ENCODE peak calls at places on chromosomes 1 and 21, in five cellular contexts. A is PC-3, R is heart right ventricle, V is BE2C, Z is IMR-90. F is an unnamed sample.

GRCh38 chr21:32812035-32812434 is 40.5 kb upstream of the PAXBP1 start:
- DNase-seq in A (no peak), V (no peak), R (peak; percentile 57), Z (peak; percentile 10), F (no peak)

GRCh38 chr1:206792939-206793607 is 20.8 kb upstream of the IL10 start:
- DNase-seq in A (no peak), R (no peak), V (no peak), Z (peak; percentile 45), F (no peak)

GRCh38 chr1:187001198-187001904 is 172.6 kb downstream of the PLA2G4A start:
- DNase-seq in Z (peak; percentile 91), R (no peak), V (no peak), A (peak; percentile 61), F (no peak)

GRCh38 chr21:30194701-30195299 is 21.1 kb downstream of the CLDN8 start:
- DNase-seq in V (peak; percentile 30), Z (no peak), A (peak; percentile 76), R (no peak), F (no peak)

GRCh38 chr21:40047993-40048730 is 180.9 kb downstream of the PCP4 start:
- DNase-seq in V (no peak), Z (no peak), R (no peak), A (no peak), F (peak; percentile 90)

GRCh38 chr1:32250893-32251716 is at the start of gene LCK:
- DNase-seq in Z (no peak), R (peak; percentile 20), V (no peak), A (no peak), F (no peak)

GRCh38 chr1:180165509-180166435 is 11.1 kb downstream of the QSOX1 start:
- DNase-seq in R (no peak), Z (no peak), A (no peak), V (peak; percentile 30), F (no peak)

GRCh38 chr1:159929155-159930051 is 4.1 kb upstream of the TAGLN2 start:
- DNase-seq in R (peak; percentile 26), A (no peak), Z (no peak), V (no peak), F (no peak)

GRCh38 chr1:163970699-163971098 is 588.3 kb upstream of the PBX1 start:
- DNase-seq in R (no peak), A (no peak), V (no peak), Z (no peak), F (no peak)

DNA sequence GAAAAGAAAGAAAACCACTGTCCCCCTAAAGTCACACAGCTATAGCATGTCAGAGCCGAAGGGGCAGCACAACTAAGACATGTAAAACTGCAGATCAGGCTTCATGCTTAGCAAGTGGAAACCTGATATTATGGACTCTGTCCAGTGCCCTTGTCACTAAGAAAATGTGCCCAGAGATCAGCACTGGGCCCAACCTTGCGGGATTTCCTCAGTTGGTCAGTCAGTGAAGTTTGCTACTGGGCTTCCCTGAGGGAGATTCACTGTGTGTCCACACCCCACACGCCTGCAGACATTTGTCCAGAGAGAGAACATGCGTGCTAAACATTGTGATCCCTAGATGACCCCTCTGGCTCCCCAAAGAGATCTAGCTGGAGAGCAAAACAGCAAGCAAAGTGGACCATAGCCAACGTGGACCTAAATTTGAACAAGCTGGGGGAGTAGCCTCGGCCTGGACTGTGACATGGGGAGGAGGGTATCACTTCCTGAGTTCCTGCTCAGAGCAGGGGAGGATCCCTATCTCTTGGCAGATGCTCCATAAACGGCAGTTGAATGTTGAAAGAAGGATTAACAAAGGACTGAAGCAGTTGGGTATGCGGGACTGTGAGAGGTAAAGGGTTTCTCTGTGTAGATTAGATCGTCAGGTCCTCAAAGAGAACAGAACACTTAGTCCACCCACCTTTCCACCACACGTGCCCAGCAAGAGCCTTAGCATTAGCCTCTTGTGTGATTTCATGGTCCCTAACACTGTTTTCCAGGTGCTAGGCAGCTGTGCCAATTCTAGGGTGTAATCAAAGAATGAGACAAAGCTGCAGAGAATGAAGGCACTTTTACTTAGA is 53.6 kb downstream of the GLUL start:
- DNase-seq in A (no peak), R (peak; percentile 15), Z (no peak), V (no peak), F (no peak)
- H3K4me3 ChIP-seq in A (no peak overlapping the region), R (no peak overlapping the region), Z (no peak overlapping the region), V (no peak overlapping the region), F (no peak overlapping the region)

DNA sequence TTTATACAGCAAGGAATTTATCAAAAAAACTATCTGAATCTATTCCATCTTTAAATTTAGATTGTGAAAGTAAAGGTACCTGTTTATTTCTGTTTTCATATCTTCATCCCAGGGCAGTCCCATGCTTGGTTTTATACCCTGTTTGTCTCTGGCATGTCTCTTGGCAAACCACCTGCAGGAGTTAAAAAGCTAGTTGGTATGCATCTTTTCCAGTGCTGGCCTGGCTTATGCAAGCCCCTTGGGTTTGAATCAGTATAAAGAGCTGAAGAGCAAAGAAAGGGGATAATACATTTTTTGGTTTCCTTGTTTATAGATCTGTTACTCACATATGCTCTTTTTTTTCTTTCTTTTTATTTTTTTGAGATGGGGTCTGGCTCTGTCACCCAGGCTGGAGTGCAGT is 37.8 kb downstream of the LRRC8C start:
- DNase-seq in Z (no peak), R (no peak), A (no peak), V (no peak), F (no peak)
- H3K4me1 ChIP-seq in Z (peaks cover 2% of the 10 kb centered on the region), R (peaks cover 20% of the 10 kb centered on the region), A (peaks cover 23% of the 10 kb centered on the region), V (no peaks in the 10 kb centered on the region), F (peaks cover 3% of the 10 kb centered on the region)

GRCh38 chr21:16193758-16194606 is 464.2 kb downstream of the USP25 start:
- DNase-seq in Z (peak; percentile 79), R (peak; percentile 48), A (peak; percentile 35), V (peak; percentile 19), F (peak; percentile 72)
- H3K4me3 ChIP-seq in Z (peak overlapping the region; percentile 26), R (peak overlapping the region; percentile 50), A (peak overlapping the region; percentile 48), V (no peak overlapping the region), F (peak overlapping the region; percentile 51)

GRCh38 chr1:37720231-37721130 is 28.2 kb downstream of the CDCA8 start:
- DNase-seq in Z (no peak), R (no peak), V (peak; percentile 20), A (no peak), F (no peak)

GRCh38 chr1:37717631-37718030 is 25.3 kb downstream of the CDCA8 start:
- DNase-seq in A (no peak), Z (no peak), R (no peak), V (no peak), F (no peak)

GRCh38 chr1:37719572-37720195 is 27.4 kb downstream of the CDCA8 start:
- DNase-seq in V (no peak), A (no peak), Z (peak; percentile 10), R (no peak), F (no peak)

GRCh38 chr1:37718181-37718900 is 26.0 kb downstream of the CDCA8 start:
- DNase-seq in R (no peak), A (no peak), Z (no peak), V (no peak), F (no peak)

DNA sequence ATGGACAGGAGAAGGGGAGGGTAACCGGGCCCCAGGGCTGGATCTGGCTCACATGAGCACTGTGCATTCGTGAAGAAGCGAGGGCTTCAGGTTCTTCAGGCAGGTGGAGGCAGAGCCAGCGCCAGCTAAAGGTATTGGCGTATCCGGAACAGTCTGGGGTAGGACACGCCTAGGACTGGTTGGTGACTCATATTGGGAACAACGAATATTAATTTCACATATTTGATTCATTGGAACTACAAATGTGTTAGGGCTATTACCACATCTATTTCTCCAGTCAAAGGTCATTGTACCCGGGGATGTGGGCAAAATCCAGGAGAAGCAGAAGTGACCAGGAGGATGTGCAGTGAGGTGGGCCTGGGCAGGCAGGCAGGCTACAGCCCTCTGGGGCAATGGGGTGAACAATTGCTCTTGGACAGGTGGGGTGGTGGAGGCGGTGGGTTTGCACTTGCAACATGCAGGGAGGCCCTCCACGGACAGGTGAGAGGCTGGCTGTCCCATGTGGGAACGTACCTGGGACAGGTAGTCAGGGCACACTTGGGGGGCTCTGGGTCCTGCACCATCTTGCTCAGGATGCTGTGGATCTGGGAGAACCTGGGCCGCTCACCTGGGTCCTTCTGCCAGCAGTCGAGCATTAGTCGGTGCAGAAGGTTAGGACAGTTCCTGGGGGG is 26.7 kb downstream of the CDCA8 start:
- DNase-seq in Z (no peak), V (no peak), A (peak; percentile 9), R (no peak), F (no peak)
- H3K4me1 ChIP-seq in Z (no peaks in the 10 kb centered on the region), V (peaks cover 4% of the 10 kb centered on the region), A (no peaks in the 10 kb centered on the region), R (no peaks in the 10 kb centered on the region), F (no peaks in the 10 kb centered on the region)

F was measured in ascending aorta.